ENCODE peak calls at places on chromosome 1, in ten cellular contexts. F, T, R, C, N, V, S, Z, X and Q are unnamed samples.

GRCh38 chr1:230752407-230752806 is 5.2 kb downstream of the CAPN9 start:
- DNase-seq in F (no peak), T (peak), R (no peak), C (no peak), N (peak), V (peak), S (no peak), Z (peak), X (no peak), Q (no peak)

GRCh38 chr1:41108696-41109284 is 87.3 kb upstream of the SLFNL1 start:
- DNase-seq in F (peak), T (no peak), R (no peak), C (no peak), N (no peak), V (no peak), S (no peak), Z (no peak), X (no peak), Q (no peak)

GRCh38 chr1:244347942-244348341 is 103.8 kb downstream of the ADSS2 start:
- DNase-seq in F (no peak), T (peak), R (no peak), C (no peak), N (no peak), V (no peak), S (no peak), Z (no peak), X (no peak), Q (peak)

GRCh38 chr1:29331731-29332130 is 95.4 kb downstream of the PTPRU start:
- DNase-seq in F (no peak), T (no peak), R (no peak), C (no peak), N (no peak), V (no peak), S (no peak), Z (no peak), X (no peak), Q (no peak)

GRCh38 chr1:218809625-218810024 is 364.1 kb upstream of the LYPLAL1 start:
- DNase-seq in F (peak), T (no peak), R (no peak), C (no peak), N (no peak), V (no peak), S (no peak), Z (no peak), X (peak), Q (peak)

GRCh38 chr1:53740621-53741105 is 1.7 kb upstream of the GLIS1 start:
- DNase-seq in F (peak), T (no peak), R (no peak), C (no peak), N (no peak), V (no peak), S (peak), Z (peak), X (no peak), Q (peak)

GRCh38 chr1:29698033-29698432 is 461.7 kb downstream of the PTPRU start:
- DNase-seq in F (peak), T (no peak), R (no peak), C (no peak), N (peak), V (no peak), S (no peak), Z (peak), X (peak), Q (no peak)

GRCh38 chr1:84632975-84633427 is 57.3 kb downstream of the SSX2IP start:
- DNase-seq in F (peak), T (peak), R (no peak), C (no peak), N (no peak), V (no peak), S (peak), Z (no peak), X (no peak), Q (peak)

GRCh38 chr1:112619518-112620458 is at the start of gene CAPZA1:
- DNase-seq in F (peak), T (peak), R (peak), C (peak), N (peak), V (peak), S (peak), Z (peak), X (peak), Q (peak)

GRCh38 chr1:106937104-106937503 is 119.4 kb upstream of the PRMT6 start:
- DNase-seq in F (peak), T (no peak), R (no peak), C (no peak), N (no peak), V (no peak), S (peak), Z (no peak), X (no peak), Q (peak)

GRCh38 chr1:171470726-171471125 is 14.6 kb upstream of the PRRC2C start:
- DNase-seq in F (no peak), T (no peak), R (no peak), C (no peak), N (no peak), V (no peak), S (no peak), Z (no peak), X (no peak), Q (no peak)

GRCh38 chr1:50970927-50971582 is 1.0 kb downstream of the CDKN2C start:
- DNase-seq in F (no peak), T (no peak), R (no peak), C (peak), N (no peak), V (no peak), S (no peak), Z (no peak), X (no peak), Q (no peak)

GRCh38 chr1:67150931-67151330 is 15.3 kb upstream of the IL23R start:
- DNase-seq in F (no peak), T (no peak), R (no peak), C (no peak), N (no peak), V (no peak), S (no peak), Z (no peak), X (no peak), Q (no peak)

GRCh38 chr1:53340660-53341520 is 13.0 kb upstream of the LRP8 start:
- DNase-seq in F (no peak), T (no peak), R (peak), C (no peak), N (no peak), V (no peak), S (no peak), Z (no peak), X (no peak), Q (no peak)

GRCh38 chr1:211942583-211942982 is 92.8 kb downstream of the INTS7 start:
- DNase-seq in F (no peak), T (no peak), R (no peak), C (no peak), N (no peak), V (no peak), S (no peak), Z (no peak), X (no peak), Q (no peak)

GRCh38 chr1:154987326-154987725 is 4.2 kb downstream of the FLAD1 start:
- DNase-seq in F (peak), T (no peak), R (no peak), C (no peak), N (no peak), V (no peak), S (no peak), Z (no peak), X (no peak), Q (no peak)

GRCh38 chr1:151047591-151047924 is at the start of gene C1orf56:
- DNase-seq in F (peak), T (peak), R (peak), C (no peak), N (peak), V (peak), S (no peak), Z (peak), X (peak), Q (no peak)

GRCh38 chr1:57337623-57338022 is 86.2 kb downstream of the DAB1 start:
- DNase-seq in F (no peak), T (no peak), R (no peak), C (no peak), N (no peak), V (no peak), S (no peak), Z (no peak), X (no peak), Q (no peak)

GRCh38 chr1:162131405-162132321 is 62.2 kb downstream of the NOS1AP start:
- DNase-seq in F (no peak), T (no peak), R (no peak), C (no peak), N (no peak), V (no peak), S (no peak), Z (no peak), X (no peak), Q (no peak)

GRCh38 chr1:94734963-94735899 is 84.9 kb upstream of the SLC44A3 start:
- DNase-seq in F (peak), T (peak), R (no peak), C (no peak), N (peak), V (peak), S (no peak), Z (peak), X (no peak), Q (peak)

GRCh38 chr1:167805041-167805556 is 83.3 kb downstream of the MPZL1 start:
- DNase-seq in F (no peak), T (no peak), R (no peak), C (peak), N (no peak), V (no peak), S (no peak), Z (no peak), X (no peak), Q (no peak)

GRCh38 chr1:119626841-119627240 is 21.2 kb downstream of the ZNF697 start:
- DNase-seq in F (peak), T (no peak), R (no peak), C (no peak), N (no peak), V (peak), S (no peak), Z (no peak), X (no peak), Q (peak)

GRCh38 chr1:54400321-54400720 is 5.9 kb downstream of the SSBP3 start:
- DNase-seq in F (no peak), T (no peak), R (no peak), C (no peak), N (no peak), V (no peak), S (no peak), Z (no peak), X (no peak), Q (no peak)

GRCh38 chr1:176884286-176884685 is 280.2 kb downstream of the ASTN1 start:
- DNase-seq in F (no peak), T (no peak), R (peak), C (no peak), N (no peak), V (no peak), S (no peak), Z (no peak), X (no peak), Q (no peak)

GRCh38 chr1:187244623-187245022 is 415.9 kb downstream of the PLA2G4A start:
- DNase-seq in F (peak), T (no peak), R (no peak), C (no peak), N (peak), V (no peak), S (no peak), Z (no peak), X (no peak), Q (peak)

GRCh38 chr1:170711682-170712081 is 47.8 kb downstream of the PRRX1 start:
- DNase-seq in F (peak), T (no peak), R (no peak), C (no peak), N (no peak), V (no peak), S (no peak), Z (no peak), X (no peak), Q (no peak)

GRCh38 chr1:29280780-29281131 is 44.4 kb downstream of the PTPRU start:
- DNase-seq in F (peak), T (no peak), R (no peak), C (no peak), N (no peak), V (no peak), S (no peak), Z (no peak), X (no peak), Q (no peak)

GRCh38 chr1:160860840-160861505 is 1.7 kb downstream of the CD244 start:
- DNase-seq in F (no peak), T (no peak), R (peak), C (no peak), N (no peak), V (no peak), S (no peak), Z (no peak), X (no peak), Q (no peak)

GRCh38 chr1:67682659-67683197 is 2.3 kb upstream of the GADD45A start:
- DNase-seq in F (peak), T (no peak), R (no peak), C (no peak), N (no peak), V (no peak), S (peak), Z (no peak), X (no peak), Q (no peak)

GRCh38 chr1:201502511-201502857 is 4.4 kb downstream of the CSRP1 start:
- DNase-seq in F (no peak), T (no peak), R (no peak), C (no peak), N (no peak), V (no peak), S (no peak), Z (no peak), X (no peak), Q (no peak)

GRCh38 chr1:201501812-201502510 is 5.0 kb downstream of the CSRP1 start:
- DNase-seq in F (no peak), T (no peak), R (no peak), C (no peak), N (no peak), V (no peak), S (no peak), Z (no peak), X (no peak), Q (no peak)

GRCh38 chr1:201500670-201501120 is 6.2 kb downstream of the CSRP1 start:
- DNase-seq in F (peak), T (no peak), R (no peak), C (no peak), N (peak), V (no peak), S (no peak), Z (peak), X (no peak), Q (no peak)

GRCh38 chr1:201499795-201500669 is 6.9 kb downstream of the CSRP1 start:
- DNase-seq in F (peak), T (no peak), R (no peak), C (no peak), N (no peak), V (no peak), S (no peak), Z (peak), X (no peak), Q (no peak)

GRCh38 chr1:201501144-201501543 is 5.8 kb downstream of the CSRP1 start:
- DNase-seq in F (peak), T (no peak), R (no peak), C (no peak), N (no peak), V (no peak), S (no peak), Z (peak), X (no peak), Q (no peak)
- H3K4me3 ChIP-seq in F (no peak), T (no peak), R (no peak), C (no peak), N (no peak), V (no peak), S (no peak), Z (no peak), X (no peak), Q (no peak)

GRCh38 chr1:20359451-20360330 is 69.0 kb downstream of the VWA5B1 start:
- DNase-seq in F (no peak), T (peak), R (no peak), C (peak), N (no peak), V (no peak), S (no peak), Z (no peak), X (peak), Q (no peak)

GRCh38 chr1:20356850-20357459 is 66.3 kb downstream of the VWA5B1 start:
- DNase-seq in F (no peak), T (no peak), R (no peak), C (no peak), N (no peak), V (no peak), S (no peak), Z (no peak), X (no peak), Q (no peak)

GRCh38 chr1:20361401-20361800 is 70.7 kb downstream of the VWA5B1 start:
- DNase-seq in F (peak), T (no peak), R (no peak), C (no peak), N (no peak), V (no peak), S (no peak), Z (no peak), X (no peak), Q (no peak)

GRCh38 chr1:20357796-20358195 is 67.1 kb downstream of the VWA5B1 start:
- DNase-seq in F (no peak), T (no peak), R (no peak), C (no peak), N (no peak), V (no peak), S (no peak), Z (no peak), X (no peak), Q (no peak)

DNA sequence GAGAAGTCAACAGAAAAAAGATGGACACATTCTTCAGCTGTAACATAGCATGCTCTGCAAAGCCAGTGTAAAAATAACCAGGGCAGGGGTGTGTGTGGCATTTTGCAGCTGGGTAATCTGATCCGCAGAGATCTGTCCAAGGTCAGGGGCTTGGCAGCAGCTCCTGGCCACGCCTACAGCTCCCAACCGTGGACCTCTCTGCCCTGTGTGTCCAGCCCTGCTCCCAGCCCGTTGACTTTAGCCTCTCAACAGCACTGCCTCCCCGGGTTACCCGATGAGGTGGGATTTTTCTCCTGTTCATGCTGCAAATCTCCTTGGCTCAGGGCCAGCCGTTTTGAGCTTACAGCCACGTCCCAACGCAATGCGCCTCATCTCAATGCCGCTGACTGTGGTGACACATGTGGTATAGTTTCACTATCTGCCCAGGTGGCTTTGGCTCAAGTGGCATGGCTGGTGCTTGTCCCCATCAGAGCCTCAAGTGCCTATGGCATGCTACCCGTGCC is 68.1 kb downstream of the VWA5B1 start:
- DNase-seq in F (peak), T (peak), R (no peak), C (no peak), N (no peak), V (peak), S (no peak), Z (no peak), X (peak), Q (peak)
- H3K4me3 ChIP-seq in F (no peak), T (peak), R (no peak), C (peak), N (no peak), V (no peak), S (no peak), Z (no peak), X (peak), Q (no peak)

DNA sequence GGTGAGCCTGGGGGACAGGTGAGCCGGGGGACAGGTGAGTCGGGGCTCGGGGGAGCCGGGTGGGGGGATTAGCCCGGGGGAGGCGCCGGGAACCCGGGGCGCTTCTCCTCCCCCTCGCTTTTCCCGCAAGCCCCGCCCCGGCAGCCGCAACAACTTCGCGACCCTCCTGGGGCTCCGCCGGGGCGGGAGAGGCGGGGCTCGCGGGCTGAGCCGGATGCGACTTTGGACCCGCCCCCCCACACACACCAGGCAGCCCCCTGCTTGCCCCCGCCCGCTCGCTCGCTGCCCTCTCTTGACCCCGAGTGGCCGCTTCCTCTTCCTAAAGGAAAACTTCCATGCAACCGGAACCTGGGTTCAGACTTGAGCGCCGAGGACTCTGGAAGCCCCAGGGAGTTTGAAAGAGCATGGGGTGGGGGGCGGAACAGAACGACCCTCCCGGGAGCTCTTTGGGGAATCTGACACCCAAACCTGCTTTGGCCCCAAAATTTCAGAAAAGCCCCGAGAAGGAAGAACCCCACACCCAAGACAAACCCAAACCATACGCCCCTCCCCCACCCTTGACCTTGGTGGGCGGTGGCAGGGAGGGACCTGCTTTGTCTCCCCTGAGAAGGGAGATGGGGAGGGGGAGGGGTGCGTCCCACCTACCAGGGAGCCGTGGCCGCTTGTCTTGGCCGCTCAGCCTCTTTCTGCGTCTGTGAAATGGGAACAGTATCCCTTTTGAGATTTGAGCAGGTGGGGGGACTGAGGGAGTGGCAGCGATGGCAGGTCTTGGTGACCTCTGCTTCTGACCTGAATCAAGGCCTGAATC is 550 bp downstream of the ARHGEF16 start:
- DNase-seq in F (no peak), T (peak), R (no peak), C (no peak), N (peak), V (peak), S (no peak), Z (peak), X (no peak), Q (no peak)
- H3K4me3 ChIP-seq in F (no peak), T (peak), R (peak), C (no peak), N (peak), V (peak), S (no peak), Z (peak), X (no peak), Q (peak)

GRCh38 chr1:15838721-15839120 is 8.8 kb upstream of the SPEN start:
- DNase-seq in F (no peak), T (no peak), R (no peak), C (no peak), N (no peak), V (no peak), S (no peak), Z (no peak), X (no peak), Q (no peak)

GRCh38 chr1:15835741-15836510 is 11.6 kb upstream of the SPEN start:
- DNase-seq in F (peak), T (peak), R (peak), C (peak), N (peak), V (peak), S (peak), Z (peak), X (peak), Q (peak)

GRCh38 chr1:15837931-15838330 is 9.6 kb upstream of the SPEN start:
- DNase-seq in F (no peak), T (no peak), R (no peak), C (no peak), N (no peak), V (no peak), S (no peak), Z (no peak), X (no peak), Q (no peak)

GRCh38 chr1:15835205-15835740 is 12.2 kb upstream of the SPEN start:
- DNase-seq in F (peak), T (peak), R (no peak), C (no peak), N (no peak), V (no peak), S (no peak), Z (no peak), X (no peak), Q (no peak)

DNA sequence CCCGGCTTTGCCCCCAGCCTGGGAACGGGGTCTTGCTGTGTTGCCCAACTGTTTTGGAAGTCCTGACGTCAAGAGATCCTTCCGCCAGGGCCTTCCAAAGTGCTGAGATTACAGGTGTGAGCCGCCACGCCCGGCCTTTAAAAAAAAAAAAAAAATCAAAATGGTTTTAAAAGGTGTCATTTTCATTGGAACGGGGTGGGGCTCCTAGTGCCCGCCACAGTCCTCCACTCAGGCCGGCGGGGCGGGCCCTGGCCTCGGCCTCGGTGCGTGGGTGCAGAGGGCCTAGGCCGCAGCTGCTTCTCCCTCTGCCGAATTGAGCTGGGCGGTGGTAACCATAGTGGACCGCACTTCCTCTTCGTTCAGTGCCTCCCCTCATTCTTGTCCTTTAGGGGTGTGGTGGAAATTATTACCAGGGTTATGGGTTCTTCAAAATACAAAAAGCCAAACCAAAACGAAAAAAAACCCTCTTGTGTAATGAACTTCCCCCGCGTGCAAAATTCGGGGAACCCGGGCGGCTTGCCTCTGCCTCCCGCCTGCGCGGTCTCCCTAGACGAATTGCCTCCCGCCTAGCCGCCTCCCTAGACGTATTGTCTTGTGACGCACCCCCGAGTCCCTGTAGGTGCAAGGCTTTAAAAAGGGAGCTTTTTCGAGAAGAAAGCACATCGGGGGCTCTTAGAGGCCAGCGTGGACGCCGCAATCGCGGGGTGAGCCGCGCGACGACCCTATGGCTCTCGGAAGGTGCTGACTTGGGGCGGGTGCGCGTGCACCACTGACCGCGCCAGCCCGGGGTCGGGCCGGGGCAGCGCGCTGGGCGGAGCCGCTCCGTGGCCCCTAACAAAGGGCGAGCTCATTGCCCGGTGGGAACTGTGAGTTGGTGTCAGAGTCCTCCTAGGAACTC is 10.5 kb upstream of the SPEN start:
- DNase-seq in F (no peak), T (peak), R (peak), C (peak), N (peak), V (peak), S (no peak), Z (peak), X (no peak), Q (no peak)
- H3K4me3 ChIP-seq in F (no peak), T (peak), R (no peak), C (peak), N (peak), V (no peak), S (no peak), Z (peak), X (peak), Q (no peak)